ENCODE peak calls at places on chromosomes 6 and 20, in six cellular contexts. D, E, A, J, N and S are unnamed samples.

GRCh38 chr6:156639023-156639728 is 138.0 kb upstream of the ARID1B start:
- DNase-seq in D (no peak), E (no peak), A (no peak), J (no peak), N (no peak), S (no peak)

GRCh38 chr6:56840467-56841371 is 114.2 kb upstream of the BEND6 start:
- DNase-seq in D (no peak), E (no peak), A (peak), J (no peak), N (no peak), S (no peak)

GRCh38 chr6:17705428-17705777 is 1.3 kb downstream of the NUP153 start:
- DNase-seq in D (peak), E (peak), A (peak), J (no peak), N (no peak), S (no peak)

GRCh38 chr20:56393133-56393472 is 658 bp downstream of the CSTF1 start:
- DNase-seq in D (no peak), E (no peak), A (peak), J (no peak), N (no peak), S (no peak)

GRCh38 chr20:50198211-50198666 is 7.6 kb downstream of the CEBPB start:
- DNase-seq in D (no peak), E (no peak), A (no peak), J (no peak), N (no peak), S (no peak)

GRCh38 chr6:151681426-151682059 is 125.9 kb upstream of the ESR1 start:
- DNase-seq in D (no peak), E (no peak), A (peak), J (no peak), N (no peak), S (no peak)

GRCh38 chr6:80388515-80388914 is 282.0 kb downstream of the BCKDHB start:
- DNase-seq in D (no peak), E (no peak), A (no peak), J (no peak), N (no peak), S (no peak)

GRCh38 chr6:126657556-126658129 is 317.7 kb downstream of the CENPW start:
- DNase-seq in D (no peak), E (no peak), A (peak), J (no peak), N (no peak), S (no peak)

GRCh38 chr6:11858439-11858838 is 79.8 kb upstream of the ADTRP start:
- DNase-seq in D (no peak), E (no peak), A (no peak), J (no peak), N (no peak), S (no peak)

GRCh38 chr20:25081730-25082497 is at the start of gene VSX1:
- DNase-seq in D (no peak), E (no peak), A (no peak), J (peak), N (no peak), S (no peak)

GRCh38 chr6:13648850-13649249 is 33.7 kb downstream of the NOL7 start:
- DNase-seq in D (no peak), E (no peak), A (no peak), J (no peak), N (no peak), S (no peak)

GRCh38 chr6:137709424-137710281 is 157.4 kb upstream of the TNFAIP3 start:
- DNase-seq in D (no peak), E (no peak), A (peak), J (no peak), N (no peak), S (no peak)

GRCh38 chr6:151609146-151609962 is 115.5 kb downstream of the CCDC170 start:
- DNase-seq in D (no peak), E (no peak), A (peak), J (no peak), N (no peak), S (no peak)

GRCh38 chr6:137832110-137832509 is 34.9 kb upstream of the TNFAIP3 start:
- DNase-seq in D (no peak), E (no peak), A (peak), J (no peak), N (no peak), S (no peak)

GRCh38 chr20:63106108-63106764 is 99.5 kb upstream of the BHLHE23 start:
- DNase-seq in D (no peak), E (peak), A (peak), J (no peak), N (no peak), S (no peak)

GRCh38 chr20:59173938-59174496 is 10.4 kb downstream of the ZNF831 start:
- DNase-seq in D (no peak), E (no peak), A (no peak), J (no peak), N (no peak), S (no peak)

GRCh38 chr6:147507162-147508072 is 1.1 kb upstream of the SAMD5 start:
- DNase-seq in D (no peak), E (peak), A (peak), J (no peak), N (no peak), S (no peak)

GRCh38 chr6:240151-240550 is 52.1 kb upstream of the DUSP22 start:
- DNase-seq in D (no peak), E (no peak), A (no peak), J (no peak), N (no peak), S (no peak)

GRCh38 chr6:101730954-101731353 is 337.4 kb downstream of the GRIK2 start:
- DNase-seq in D (no peak), E (no peak), A (peak), J (no peak), N (no peak), S (no peak)

GRCh38 chr6:126341126-126341525 is 1.2 kb downstream of the CENPW start:
- DNase-seq in D (no peak), E (no peak), A (no peak), J (no peak), N (no peak), S (no peak)

GRCh38 chr6:100370265-100370664 is 94.5 kb downstream of the SIM1 start:
- DNase-seq in D (no peak), E (no peak), A (peak), J (no peak), N (no peak), S (no peak)

GRCh38 chr6:106591111-106591825 is 38.0 kb downstream of the RTN4IP1 start:
- DNase-seq in D (peak), E (no peak), A (peak), J (no peak), N (no peak), S (peak)

GRCh38 chr20:47805951-47806350 is 20.7 kb upstream of the SULF2 start:
- DNase-seq in D (no peak), E (no peak), A (no peak), J (no peak), N (no peak), S (no peak)

GRCh38 chr6:166169549-166170421 is 2.1 kb upstream of the TBXT start:
- DNase-seq in D (no peak), E (no peak), A (no peak), J (no peak), N (no peak), S (no peak)

GRCh38 chr6:135537782-135538301 is 40.3 kb upstream of the AHI1 start:
- DNase-seq in D (no peak), E (no peak), A (peak), J (no peak), N (no peak), S (no peak)

GRCh38 chr20:4905612-4906011 is 95.7 kb downstream of the SLC23A2 start:
- DNase-seq in D (no peak), E (no peak), A (no peak), J (peak), N (no peak), S (no peak)

GRCh38 chr20:34082232-34082887 is 29.7 kb downstream of the EIF2S2 start:
- DNase-seq in D (no peak), E (no peak), A (no peak), J (no peak), N (no peak), S (no peak)

GRCh38 chr6:161091972-161092701 is 100.6 kb downstream of the MAP3K4 start:
- DNase-seq in D (no peak), E (no peak), A (peak), J (no peak), N (no peak), S (no peak)

GRCh38 chr20:24657211-24657610 is 187.8 kb downstream of the SYNDIG1 start:
- DNase-seq in D (no peak), E (no peak), A (peak), J (no peak), N (no peak), S (no peak)

GRCh38 chr20:23245553-23246128 is 105.0 kb upstream of the NXT1 start:
- DNase-seq in D (no peak), E (peak), A (peak), J (peak), N (no peak), S (no peak)

GRCh38 chr20:34849778-34850177 is 22.9 kb downstream of the GGT7 start:
- DNase-seq in D (no peak), E (no peak), A (no peak), J (no peak), N (no peak), S (no peak)

GRCh38 chr6:32081168-32081624 is 27.9 kb downstream of the TNXB start:
- DNase-seq in D (peak), E (no peak), A (peak), J (peak), N (no peak), S (peak)

GRCh38 chr20:23205656-23206055 is 119.5 kb upstream of the CD93 start:
- DNase-seq in D (no peak), E (no peak), A (peak), J (peak), N (no peak), S (peak)

GRCh38 chr6:123830110-123830509 is 26.4 kb downstream of the NKAIN2 start:
- DNase-seq in D (no peak), E (no peak), A (no peak), J (no peak), N (no peak), S (no peak)

GRCh38 chr6:6951355-6951754 is 156.4 kb upstream of the RREB1 start:
- DNase-seq in D (no peak), E (no peak), A (no peak), J (peak), N (no peak), S (no peak)

GRCh38 chr20:53805895-53806384 is 212.3 kb upstream of the ZNF217 start:
- DNase-seq in D (no peak), E (no peak), A (peak), J (no peak), N (no peak), S (no peak)

GRCh38 chr20:59785118-59785959 is 148.1 kb downstream of the SYCP2 start:
- DNase-seq in D (no peak), E (no peak), A (no peak), J (peak), N (no peak), S (no peak)

GRCh38 chr20:51134405-51134804 is 111.5 kb upstream of the KCNG1 start:
- DNase-seq in D (no peak), E (no peak), A (no peak), J (peak), N (no peak), S (no peak)

DNA sequence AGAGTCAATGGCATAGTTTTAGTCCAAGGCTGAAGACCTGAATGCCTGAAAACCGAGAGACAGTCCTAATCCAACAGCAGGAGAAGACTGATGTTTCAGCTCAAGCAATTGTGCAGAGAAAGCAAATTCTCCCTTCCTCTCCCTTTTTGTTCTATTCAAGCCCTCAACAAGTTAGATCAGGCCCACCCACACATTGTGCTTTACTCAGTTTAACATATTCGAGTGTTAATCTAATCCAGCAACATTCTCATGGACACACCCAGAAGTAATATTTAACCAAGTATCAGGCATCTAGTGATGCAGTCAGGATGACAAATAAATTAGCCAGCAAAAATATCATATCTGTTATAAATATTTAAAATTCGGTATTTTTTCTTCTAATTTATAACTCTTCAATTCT is 261.1 kb downstream of the HDGFL1 start:
- DNase-seq in D (no peak), E (no peak), A (no peak), J (no peak), N (no peak), S (no peak)
- TF ChIP-seq CTCF in D (no peak), E (no peak), A (no peak), J (no peak), N (no peak), S (no peak)

GRCh38 chr6:163340201-163340887 is 74.2 kb upstream of the QKI start:
- DNase-seq in D (no peak), E (no peak), A (no peak), J (no peak), N (no peak), S (no peak)
- TF ChIP-seq CTCF in D (no peak), E (no peak), A (no peak), J (no peak), N (no peak), S (no peak)

GRCh38 chr6:97462944-97463343 is 179.9 kb upstream of the MMS22L start:
- DNase-seq in D (no peak), E (no peak), A (no peak), J (no peak), N (no peak), S (no peak)

GRCh38 chr6:97462031-97462430 is 179.0 kb upstream of the MMS22L start:
- DNase-seq in D (no peak), E (no peak), A (peak), J (no peak), N (no peak), S (no peak)

GRCh38 chr6:97468981-97469380 is 186.0 kb upstream of the MMS22L start:
- DNase-seq in D (no peak), E (no peak), A (no peak), J (no peak), N (no peak), S (no peak)

GRCh38 chr6:97469451-97469850 is 186.4 kb upstream of the MMS22L start:
- DNase-seq in D (no peak), E (no peak), A (no peak), J (no peak), N (no peak), S (no peak)

GRCh38 chr6:97465877-97466710 is 183.1 kb upstream of the MMS22L start:
- DNase-seq in D (no peak), E (no peak), A (no peak), J (no peak), N (no peak), S (no peak)
- TF ChIP-seq CTCF in D (no peak), E (no peak), A (no peak), J (no peak), N (peak), S (no peak)

DNA sequence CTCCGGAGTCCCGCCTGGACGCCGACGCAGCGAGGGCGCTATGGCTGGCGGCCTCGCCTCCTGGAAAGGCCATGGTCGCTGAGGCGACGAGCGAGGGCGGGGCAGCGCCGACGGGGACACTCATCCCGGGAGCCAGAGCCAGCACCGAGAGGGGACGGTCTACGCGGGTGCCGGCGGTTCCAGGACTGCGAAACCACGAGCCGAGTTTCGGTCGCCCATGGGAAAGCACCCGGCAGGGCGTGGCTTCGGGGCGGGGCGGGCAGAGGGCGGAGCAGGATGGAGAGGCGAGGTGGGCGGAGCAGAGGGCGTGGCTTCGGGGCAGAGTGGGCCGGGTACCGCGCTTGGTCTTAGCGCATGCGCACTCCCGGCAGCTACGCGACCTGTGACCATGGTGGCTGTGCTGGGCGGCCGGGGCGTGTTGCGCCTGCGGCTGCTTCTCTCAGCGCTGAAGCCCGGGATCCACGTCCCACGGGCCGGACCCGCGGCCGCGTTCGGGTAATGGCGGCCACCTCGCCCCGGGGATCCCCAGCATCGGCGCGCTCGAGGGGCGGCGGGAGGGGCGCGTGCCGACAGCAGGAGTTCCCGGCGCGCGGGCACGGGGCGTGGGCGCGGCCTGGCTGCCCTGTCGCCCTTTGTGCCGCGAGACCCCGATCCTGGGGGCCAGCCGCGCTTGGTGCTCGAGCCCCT is at the start of gene BPHL:
- DNase-seq in D (peak), E (peak), A (peak), J (peak), N (peak), S (peak)
- TF ChIP-seq CTCF in D (no peak), E (no peak), A (no peak), J (peak), N (no peak), S (no peak)